ENCODE peak calls at places on chromosome 19, in seven cellular contexts. S is glutamatergic neuron, K is nucleus accumbens, B is iris pigment epithelial cell, Q is neuronal stem cell, G is EL, W is germinal center. U is an unnamed sample.
A peak's percentile ranks its signal among the peaks of the same experiment; 100 is the strongest.

GRCh38 chr19:6059996-6060599 is 50.2 kb downstream of the RFX2 start:
- DNase-seq in B (no peak), W (no peak), S (no peak), Q (no peak), K (no peak), G (no peak), U (no peak)

GRCh38 chr19:6032827-6033226 is 54.9 kb upstream of the RANBP3 start:
- DNase-seq in B (peak; percentile 20), G (no peak), Q (no peak), W (no peak), S (no peak), K (no peak), U (no peak)

GRCh38 chr19:8731428-8732169 is 10.2 kb downstream of the OR2Z1 start:
- DNase-seq in S (no peak), W (no peak), G (no peak), Q (no peak), K (no peak), B (no peak), U (no peak)

GRCh38 chr19:1853295-1854031 is 5.2 kb upstream of the REXO1 start:
- DNase-seq in K (peak; percentile 69), S (peak; percentile 90), G (peak; percentile 80), Q (no peak), B (peak; percentile 64), W (peak; percentile 85), U (peak; percentile 81)

GRCh38 chr19:4986471-4986888 is 17.6 kb downstream of the KDM4B start:
- DNase-seq in B (no peak), S (no peak), G (no peak), W (no peak), Q (no peak), K (no peak), U (no peak)

GRCh38 chr19:46297700-46298476 is 1.0 kb downstream of the HIF3A start:
- DNase-seq in B (peak; percentile 83), K (peak; percentile 71), G (no peak), Q (no peak), S (no peak), W (no peak), U (peak; percentile 59)

GRCh38 chr19:40322951-40323615 is 25.1 kb downstream of the C19orf47 start:
- DNase-seq in K (no peak), Q (no peak), B (no peak), S (no peak), W (no peak), G (peak; percentile 63), U (no peak)

GRCh38 chr19:11421607-11422098 is 2.5 kb upstream of the RGL3 start:
- DNase-seq in W (peak; percentile 82), G (peak; percentile 17), K (no peak), S (peak; percentile 55), Q (no peak), B (no peak), U (no peak)

GRCh38 chr19:5718032-5718578 is 1.8 kb downstream of the LONP1 start:
- DNase-seq in Q (no peak), B (peak; percentile 72), W (no peak), S (no peak), G (peak; percentile 72), K (no peak), U (peak; percentile 86)

GRCh38 chr19:41811036-41811435 is 14.6 kb downstream of the CEACAM3 start:
- DNase-seq in K (peak; percentile 21), B (no peak), S (no peak), W (no peak), G (no peak), Q (no peak), U (no peak)

GRCh38 chr19:38204096-38204495 is 19.9 kb downstream of the DPF1 start:
- DNase-seq in K (no peak), G (no peak), S (no peak), Q (no peak), B (no peak), W (no peak), U (no peak)

GRCh38 chr19:17296976-17297375 is 6.2 kb downstream of the ABHD8 start:
- DNase-seq in S (no peak), W (no peak), G (peak; percentile 37), B (peak; percentile 50), Q (no peak), K (no peak), U (no peak)

GRCh38 chr19:3521104-3521445 is 15.0 kb downstream of the FZR1 start:
- DNase-seq in Q (no peak), K (no peak), B (no peak), G (no peak), W (no peak), S (no peak), U (no peak)

GRCh38 chr19:32181356-32181920 is 164.0 kb upstream of the ZNF507 start:
- DNase-seq in S (no peak), K (no peak), B (no peak), Q (peak; percentile 18), G (no peak), W (no peak), U (no peak)

GRCh38 chr19:47729799-47730520 is 15.4 kb upstream of the NOP53 start:
- DNase-seq in B (no peak), K (peak; percentile 31), Q (no peak), S (peak; percentile 75), G (no peak), W (no peak), U (no peak)

GRCh38 chr19:1445932-1446712 is 3.8 kb upstream of the APC2 start:
- DNase-seq in G (no peak), S (peak; percentile 88), Q (peak; percentile 78), K (peak; percentile 80), W (no peak), B (no peak), U (no peak)